ENCODE peak calls at places on chromosomes 6 and 20, in six cellular contexts. E is HepG2, W is HCT116, G is GM12878, Q is heart left ventricle, S is H54. R is an unnamed sample.

GRCh38 chr20:50814438-50815161 is 19.7 kb downstream of the BCAS4 start:
- DNase-seq in E (no peak), Q (no peak), S (no peak), G (no peak), W (no peak), R (no peak)

GRCh38 chr20:37327748-37328147 is 18.2 kb upstream of the SRC start:
- DNase-seq in W (no peak), S (no peak), E (no peak), G (no peak), Q (no peak), R (no peak)

GRCh38 chr6:31485063-31485462 is 12.9 kb upstream of the MICB start:
- DNase-seq in Q (no peak), G (no peak), E (no peak), W (no peak), S (no peak), R (no peak)

GRCh38 chr20:37362821-37363220 is 16.9 kb downstream of the SRC start:
- DNase-seq in E (no peak), Q (no peak), S (no peak), W (no peak), G (no peak), R (no peak)

GRCh38 chr6:146803601-146804000 is 204.8 kb downstream of the ADGB start:
- DNase-seq in W (no peak), S (no peak), E (no peak), Q (peak), G (no peak), R (no peak)

GRCh38 chr6:4369616-4370015 is 234.2 kb upstream of the ECI2 start:
- DNase-seq in S (peak), E (no peak), Q (no peak), W (no peak), G (no peak), R (no peak)

GRCh38 chr20:17969884-17970409 is 1.1 kb downstream of the MGME1 start:
- DNase-seq in S (peak), W (no peak), E (peak), G (no peak), Q (no peak), R (peak)

GRCh38 chr6:156425374-156425773 is 351.8 kb upstream of the ARID1B start:
- DNase-seq in G (no peak), W (no peak), E (no peak), Q (no peak), S (no peak), R (no peak)

GRCh38 chr6:43966806-43967575 is 160.3 kb downstream of the MRPL14 start:
- DNase-seq in E (no peak), G (no peak), Q (no peak), S (no peak), W (no peak), R (no peak)

GRCh38 chr6:89736887-89737286 is 82.7 kb downstream of the MDN1 start:
- DNase-seq in E (no peak), W (no peak), G (no peak), Q (no peak), S (no peak), R (no peak)

GRCh38 chr20:48697845-48698491 is 129.8 kb downstream of the PREX1 start:
- DNase-seq in E (peak), Q (peak), W (no peak), S (peak), G (no peak), R (no peak)

GRCh38 chr6:143528164-143528811 is 16.8 kb upstream of the FUCA2 start:
- DNase-seq in E (no peak), Q (no peak), G (no peak), S (no peak), W (no peak), R (no peak)

GRCh38 chr20:10940941-10941340 is 267.1 kb upstream of the JAG1 start:
- DNase-seq in E (no peak), W (no peak), S (no peak), G (peak), Q (no peak), R (no peak)

GRCh38 chr6:36762123-36762522 is 64.5 kb downstream of the RAB44 start:
- DNase-seq in E (no peak), W (no peak), S (no peak), Q (peak), G (no peak), R (no peak)

GRCh38 chr6:135600931-135601330 is 103.4 kb upstream of the AHI1 start:
- DNase-seq in Q (no peak), S (no peak), G (no peak), W (no peak), E (no peak), R (no peak)

GRCh38 chr6:144786825-144787224 is 501.7 kb downstream of the UTRN start:
- DNase-seq in G (no peak), W (no peak), S (no peak), E (no peak), Q (no peak), R (no peak)

GRCh38 chr6:22366214-22366613 is 69.4 kb upstream of the PRL start:
- DNase-seq in Q (no peak), W (no peak), S (no peak), E (no peak), G (no peak), R (no peak)

GRCh38 chr6:31814677-31815024 is 432 bp downstream of the HSPA1L start:
- DNase-seq in G (peak), E (peak), S (peak), W (peak), Q (peak), R (peak)

GRCh38 chr6:161271343-161272019 is 2.4 kb downstream of the AGPAT4 start:
- DNase-seq in Q (no peak), W (no peak), S (no peak), G (no peak), E (no peak), R (no peak)

GRCh38 chr6:161273356-161273751 is 507 bp downstream of the AGPAT4 start:
- DNase-seq in W (peak), Q (no peak), E (no peak), G (no peak), S (no peak), R (peak)

GRCh38 chr6:161274488-161274858 is 612 bp upstream of the AGPAT4 start:
- DNase-seq in G (no peak), S (no peak), E (no peak), W (no peak), Q (no peak), R (no peak)

GRCh38 chr6:161272600-161273355 is 1.1 kb downstream of the AGPAT4 start:
- DNase-seq in E (no peak), W (peak), S (no peak), Q (no peak), G (no peak), R (no peak)

DNA sequence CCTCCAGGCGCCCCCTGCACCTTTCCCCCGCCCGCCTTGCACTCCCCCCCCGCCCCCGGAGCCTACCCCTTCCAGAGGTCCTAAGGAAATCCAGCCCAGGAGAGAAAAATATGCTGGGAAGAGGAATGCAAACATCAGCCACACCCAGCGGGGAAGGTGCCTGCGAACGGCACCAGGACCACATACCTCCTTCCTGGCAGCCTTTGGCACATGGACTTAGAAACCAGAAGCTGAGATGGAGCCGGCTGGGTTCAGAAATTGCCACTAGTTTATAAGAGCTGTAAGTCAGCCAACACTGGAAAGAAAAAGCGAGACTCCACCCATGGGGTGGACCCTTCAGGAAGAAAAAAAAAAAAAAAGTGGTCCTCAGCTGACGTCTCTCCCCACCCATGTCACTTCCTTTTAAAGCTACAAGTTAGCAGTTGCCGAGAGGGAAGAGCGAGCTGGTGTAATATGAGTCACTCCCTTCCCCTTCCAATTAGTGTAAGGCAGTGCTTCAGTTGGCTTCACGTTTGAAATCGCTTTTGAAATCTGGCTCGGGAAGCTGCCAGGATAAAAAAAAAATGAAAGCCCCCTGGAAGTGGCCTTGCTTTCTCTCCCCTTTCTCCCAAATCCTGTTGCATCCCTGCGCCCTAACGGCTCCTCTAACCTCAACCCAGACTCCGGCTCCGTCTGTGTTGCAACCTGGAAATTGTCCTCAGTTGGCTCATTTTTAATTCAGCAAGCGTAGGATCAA is at the start of gene AGPAT4:
- DNase-seq in Q (no peak), G (peak), W (peak), E (peak), S (peak), R (peak)
- TF ChIP-seq POLR2A in Q (peak), G (peak), W (no peak), E (no peak), S (peak), R (peak)

GRCh38 chr6:116307001-116307400 is 27.3 kb upstream of the TSPYL1 start:
- DNase-seq in W (no peak), Q (no peak), E (no peak), S (no peak), G (no peak), R (no peak)

GRCh38 chr6:116304538-116305097 is 24.9 kb upstream of the TSPYL1 start:
- DNase-seq in Q (no peak), W (no peak), S (no peak), E (no peak), G (no peak), R (no peak)

GRCh38 chr6:116309001-116309400 is 29.3 kb upstream of the TSPYL1 start:
- DNase-seq in E (no peak), G (no peak), S (no peak), W (no peak), Q (no peak), R (no peak)

GRCh38 chr6:116309657-116310056 is 29.9 kb upstream of the TSPYL1 start:
- DNase-seq in G (no peak), Q (no peak), S (no peak), E (no peak), W (no peak), R (no peak)

GRCh38 chr6:116307633-116308032 is 27.9 kb upstream of the TSPYL1 start:
- DNase-seq in Q (no peak), S (no peak), W (no peak), G (no peak), E (no peak), R (no peak)
- TF ChIP-seq POLR2A in Q (no peak), S (no peak), W (no peak), G (no peak), E (no peak), R (no peak)

GRCh38 chr6:113825776-113826175 is 31.4 kb upstream of the MARCKS start:
- DNase-seq in E (no peak), S (no peak), W (no peak), G (no peak), Q (peak), R (no peak)
- TF ChIP-seq POLR2A in E (no peak), S (no peak), W (no peak), G (no peak), Q (no peak), R (no peak)

GRCh38 chr20:62605996-62606395 is 36.3 kb upstream of the SLCO4A1 start:
- DNase-seq in Q (peak), S (no peak), W (no peak), G (no peak), E (no peak), R (no peak)
- TF ChIP-seq POLR2A in Q (no peak), S (no peak), W (no peak), G (no peak), E (no peak), R (no peak)

GRCh38 chr20:1660263-1660662 is 2.7 kb upstream of the SIRPG start:
- DNase-seq in G (no peak), W (no peak), E (no peak), Q (no peak), S (no peak), R (no peak)

GRCh38 chr20:1656844-1657243 is 735 bp downstream of the SIRPG start:
- DNase-seq in W (no peak), S (no peak), E (no peak), G (no peak), Q (no peak), R (no peak)

GRCh38 chr20:1654994-1655393 is 2.6 kb downstream of the SIRPG start:
- DNase-seq in W (no peak), G (no peak), E (no peak), Q (no peak), S (no peak), R (no peak)

GRCh38 chr20:1661542-1662299 is 4.1 kb upstream of the SIRPG start:
- DNase-seq in E (no peak), G (no peak), S (no peak), Q (no peak), W (no peak), R (no peak)

GRCh38 chr20:1657556-1658334 is at the start of gene SIRPG:
- DNase-seq in W (no peak), S (no peak), E (no peak), G (no peak), Q (no peak), R (no peak)
- TF ChIP-seq POLR2A in W (no peak), S (no peak), E (no peak), G (no peak), Q (no peak), R (no peak)

R was measured in erythroblast.